ENCODE peak calls at places on chromosomes 1 and 21, in seven cellular contexts. V is endothelial cell, E is cardiac fibroblast, X is Panc1, D is fibroblast of mammary gland, O is NB4, C is tibial artery. T is an unnamed sample.
A peak's percentile ranks its signal among the peaks of the same experiment; 100 is the strongest.

GRCh38 chr1:198160946-198161614 is 4.3 kb downstream of the NEK7 start:
- DNase-seq in V (no peak), E (no peak), X (no peak), D (no peak), O (no peak), C (no peak), T (no peak)

GRCh38 chr1:32273389-32274208 is 18.3 kb upstream of the HDAC1 start:
- DNase-seq in V (no peak), E (no peak), X (no peak), D (no peak), O (peak; percentile 31), C (no peak), T (no peak)

GRCh38 chr1:69215883-69216282 is 351.8 kb upstream of the LRRC7 start:
- DNase-seq in V (no peak), E (no peak), X (no peak), D (no peak), O (no peak), C (no peak), T (no peak)

GRCh38 chr1:113765306-113765705 is 6.0 kb upstream of the PHTF1 start:
- DNase-seq in V (no peak), E (peak; percentile 57), X (no peak), D (no peak), O (no peak), C (no peak), T (no peak)

GRCh38 chr21:43339668-43340067 is 87.3 kb downstream of the SIK1 start:
- DNase-seq in V (no peak), E (no peak), X (no peak), D (no peak), O (no peak), C (no peak), T (no peak)

GRCh38 chr1:4653796-4654715 is at the start of gene AJAP1:
- DNase-seq in V (peak; percentile 38), E (no peak), X (no peak), D (no peak), O (no peak), C (no peak), T (peak; percentile 70)

GRCh38 chr1:227372662-227373061 is 54.4 kb upstream of the CDC42BPA start:
- DNase-seq in V (no peak), E (peak; percentile 66), X (no peak), D (peak; percentile 79), O (no peak), C (peak; percentile 54), T (no peak)

GRCh38 chr1:14897080-14897449 is 256.5 kb upstream of the TMEM51 start:
- DNase-seq in V (no peak), E (peak; percentile 13), X (no peak), D (peak; percentile 10), O (peak; percentile 43), C (no peak), T (no peak)

GRCh38 chr1:228166170-228166936 is 749 bp downstream of the IBA57 start:
- DNase-seq in V (peak; percentile 44), E (peak; percentile 72), X (peak; percentile 48), D (peak; percentile 78), O (peak; percentile 54), C (peak; percentile 69), T (peak; percentile 56)

GRCh38 chr1:11253226-11253625 is 9.1 kb downstream of the MTOR start:
- DNase-seq in V (no peak), E (no peak), X (no peak), D (no peak), O (no peak), C (no peak), T (no peak)

GRCh38 chr1:208213786-208214185 is 30.4 kb downstream of the PLXNA2 start:
- DNase-seq in V (no peak), E (no peak), X (no peak), D (no peak), O (peak; percentile 85), C (no peak), T (no peak)

GRCh38 chr1:1313500-1314236 is 5.3 kb downstream of the PUSL1 start:
- DNase-seq in V (no peak), E (no peak), X (no peak), D (no peak), O (no peak), C (no peak), T (no peak)

GRCh38 chr1:182662121-182662890 is 22.1 kb downstream of the RGS8 start:
- DNase-seq in V (peak; percentile 12), E (no peak), X (no peak), D (no peak), O (no peak), C (no peak), T (no peak)

GRCh38 chr1:87334351-87335174 is 5.9 kb downstream of the LMO4 start:
- DNase-seq in V (peak; percentile 58), E (no peak), X (no peak), D (peak; percentile 61), O (peak; percentile 60), C (peak; percentile 22), T (peak; percentile 74)

GRCh38 chr21:41767606-41768370 is 936 bp upstream of the RIPK4 start:
- DNase-seq in V (peak; percentile 51), E (peak; percentile 25), X (no peak), D (no peak), O (no peak), C (no peak), T (peak; percentile 42)

GRCh38 chr1:225897595-225898514 is 8.9 kb upstream of the LEFTY1 start:
- DNase-seq in V (no peak), E (no peak), X (no peak), D (no peak), O (no peak), C (no peak), T (no peak)

GRCh38 chr1:81052162-81052561 is 748.6 kb upstream of the ADGRL2 start:
- DNase-seq in V (no peak), E (no peak), X (no peak), D (no peak), O (no peak), C (no peak), T (no peak)

GRCh38 chr1:169528214-169529067 is 42.7 kb upstream of the SLC19A2 start:
- DNase-seq in V (no peak), E (no peak), X (no peak), D (no peak), O (no peak), C (no peak), T (no peak)

GRCh38 chr1:159141584-159142518 is 29.6 kb upstream of the CADM3 start:
- DNase-seq in V (peak; percentile 73), E (peak; percentile 47), X (no peak), D (peak; percentile 76), O (no peak), C (no peak), T (peak; percentile 27)

GRCh38 chr1:87336623-87337067 is 8.0 kb downstream of the LMO4 start:
- DNase-seq in V (no peak), E (no peak), X (no peak), D (no peak), O (no peak), C (no peak), T (no peak)

DNA sequence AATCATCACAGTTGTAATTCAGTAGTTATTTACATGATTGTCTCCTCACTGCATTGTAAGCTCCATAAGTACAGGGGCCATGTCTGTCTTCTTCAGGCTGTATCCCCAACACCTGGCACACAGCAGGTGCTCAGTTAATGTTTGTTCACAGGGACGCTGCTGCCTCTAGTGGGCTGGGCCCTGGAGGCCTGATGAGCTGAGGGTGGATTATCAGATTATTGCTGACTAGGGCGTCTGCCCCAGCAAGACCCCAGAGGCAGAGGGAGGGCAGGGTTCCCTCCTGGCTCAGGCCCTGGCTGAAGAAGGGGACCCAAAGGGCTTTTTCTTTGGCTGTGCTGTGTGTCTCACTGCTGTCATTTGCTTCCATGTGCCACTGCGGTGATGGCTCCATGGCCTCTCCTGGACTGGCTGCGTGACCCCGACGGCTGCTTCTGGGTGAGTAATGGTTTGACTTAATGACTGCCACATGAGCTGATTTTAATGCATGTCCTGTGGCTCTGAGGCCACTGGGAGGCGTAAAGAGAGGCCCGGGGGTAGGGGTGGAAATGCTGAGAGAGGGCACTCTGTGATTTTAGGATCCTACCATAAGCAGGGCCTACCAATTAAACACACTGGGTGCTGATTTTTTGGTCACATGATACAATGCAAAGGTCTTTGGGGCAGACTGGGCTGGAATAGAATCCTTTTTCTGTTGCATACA is 20.8 kb upstream of the EPB41 start:
- DNase-seq in V (no peak), E (peak; percentile 11), X (no peak), D (peak; percentile 56), O (peak; percentile 31), C (no peak), T (peak; percentile 44)
- TF ChIP-seq CTCF in V (no peak), E (peak; percentile 27), X (no peak), D (peak; percentile 50), O (no peak), C (no peak), T (peak; percentile 21)

GRCh38 chr1:234619071-234619480 is 9.1 kb upstream of the IRF2BP2 start:
- DNase-seq in V (no peak), E (peak; percentile 35), X (no peak), D (peak; percentile 50), O (no peak), C (no peak), T (no peak)
- TF ChIP-seq CTCF in V (no peak), E (no peak), X (peak; percentile 15), D (no peak), O (no peak), C (no peak), T (no peak)

GRCh38 chr1:47534040-47534328 is 96.1 kb downstream of the FOXD2 start:
- DNase-seq in V (no peak), E (no peak), X (no peak), D (no peak), O (no peak), C (no peak), T (no peak)

GRCh38 chr1:47527653-47528272 is 89.9 kb downstream of the FOXD2 start:
- DNase-seq in V (peak; percentile 44), E (no peak), X (no peak), D (no peak), O (peak; percentile 37), C (no peak), T (no peak)

GRCh38 chr1:47533176-47534039 is 95.6 kb downstream of the FOXD2 start:
- DNase-seq in V (peak; percentile 48), E (peak; percentile 64), X (no peak), D (peak; percentile 53), O (peak; percentile 26), C (peak; percentile 45), T (peak; percentile 77)

GRCh38 chr1:47532831-47533175 is 95.0 kb downstream of the FOXD2 start:
- DNase-seq in V (no peak), E (no peak), X (no peak), D (no peak), O (no peak), C (no peak), T (no peak)

DNA sequence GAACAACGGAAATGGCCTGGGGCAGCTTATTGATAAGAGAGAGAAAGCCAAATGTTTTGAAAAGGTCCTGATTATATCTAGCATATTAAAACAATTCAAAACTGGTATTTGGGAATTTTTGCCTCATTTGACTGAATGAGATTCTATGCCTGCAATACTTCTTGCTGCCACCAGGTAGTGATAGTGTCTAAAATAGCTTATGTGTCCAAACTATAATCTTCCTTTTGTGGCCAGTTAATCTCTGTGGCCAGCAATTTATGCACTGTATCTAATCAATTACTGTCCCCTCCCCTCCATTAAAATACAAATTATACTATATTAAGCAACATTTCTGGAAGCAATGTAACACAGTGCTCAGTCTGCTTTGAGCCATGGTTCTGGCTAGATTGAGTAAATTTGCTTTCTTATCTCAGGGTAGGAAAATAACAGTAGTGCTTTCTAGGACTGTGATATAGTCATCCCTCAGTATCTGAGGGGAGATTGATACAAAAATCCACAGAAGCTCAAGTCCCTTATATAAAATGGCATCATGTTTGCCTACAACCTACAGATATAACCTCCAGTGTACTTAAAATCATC is 91.8 kb downstream of the FOXD2 start:
- DNase-seq in V (no peak), E (no peak), X (no peak), D (no peak), O (no peak), C (no peak), T (no peak)
- TF ChIP-seq CTCF in V (peak; percentile 100), E (peak; percentile 36), X (peak; percentile 68), D (peak; percentile 56), O (peak; percentile 56), C (no peak), T (peak; percentile 47)

GRCh38 chr1:199218065-199218464 is 579.2 kb downstream of the PTPRC start:
- DNase-seq in V (no peak), E (no peak), X (no peak), D (no peak), O (no peak), C (no peak), T (no peak)
- TF ChIP-seq CTCF in V (no peak), E (no peak), X (no peak), D (no peak), O (no peak), C (no peak), T (no peak)

T was measured in nephron progenitor cell.